ENCODE peak calls at places on chromosome 18, in six cellular contexts. One of them, this sample, is unnamed.

GRCh38 chr18:36580266-36580665 is 248.5 kb downstream of the TPGS2 start:
- DNase-seq in breast epithelium: peak; percentile 59
- DNase-seq in right lobe of liver: peak; percentile 28
- DNase-seq in spleen: no peak
- DNase-seq in body of pancreas: no peak
- DNase-seq in ovary: peak; percentile 42
- DNase-seq in this sample: no peak

GRCh38 chr18:57434536-57435494 is at the start of gene ONECUT2:
- DNase-seq in breast epithelium: peak; percentile 88
- DNase-seq in right lobe of liver: peak; percentile 99
- DNase-seq in spleen: peak; percentile 88
- DNase-seq in body of pancreas: peak; percentile 96
- DNase-seq in ovary: peak; percentile 84
- DNase-seq in this sample: peak; percentile 95

GRCh38 chr18:48990497-48991298 is 39.9 kb upstream of the SMAD7 start:
- DNase-seq in breast epithelium: no peak
- DNase-seq in right lobe of liver: no peak
- DNase-seq in spleen: no peak
- DNase-seq in body of pancreas: peak; percentile 20
- DNase-seq in ovary: no peak
- DNase-seq in this sample: no peak

GRCh38 chr18:415047-415446 is 85.5 kb downstream of the COLEC12 start:
- DNase-seq in breast epithelium: no peak
- DNase-seq in right lobe of liver: no peak
- DNase-seq in spleen: no peak
- DNase-seq in body of pancreas: no peak
- DNase-seq in ovary: no peak
- DNase-seq in this sample: no peak

GRCh38 chr18:56321470-56321869 is 316.9 kb downstream of the TXNL1 start:
- DNase-seq in breast epithelium: no peak
- DNase-seq in right lobe of liver: no peak
- DNase-seq in spleen: peak; percentile 78
- DNase-seq in body of pancreas: peak; percentile 26
- DNase-seq in ovary: peak; percentile 68
- DNase-seq in this sample: peak; percentile 31

GRCh38 chr18:3097082-3097481 is 84.1 kb upstream of the LPIN2 start:
- DNase-seq in breast epithelium: no peak
- DNase-seq in right lobe of liver: no peak
- DNase-seq in spleen: no peak
- DNase-seq in body of pancreas: no peak
- DNase-seq in ovary: no peak
- DNase-seq in this sample: no peak

GRCh38 chr18:76783786-76784484 is 38.4 kb upstream of the ZNF236 start:
- DNase-seq in breast epithelium: no peak
- DNase-seq in right lobe of liver: no peak
- DNase-seq in spleen: no peak
- DNase-seq in body of pancreas: no peak
- DNase-seq in ovary: no peak
- DNase-seq in this sample: no peak

GRCh38 chr18:10798727-10799435 is 273.1 kb downstream of the NAPG start:
- DNase-seq in breast epithelium: no peak
- DNase-seq in right lobe of liver: no peak
- DNase-seq in spleen: no peak
- DNase-seq in body of pancreas: peak; percentile 60
- DNase-seq in ovary: no peak
- DNase-seq in this sample: no peak

GRCh38 chr18:519019-519879 is 18.7 kb upstream of the COLEC12 start:
- DNase-seq in breast epithelium: no peak
- DNase-seq in right lobe of liver: no peak
- DNase-seq in spleen: no peak
- DNase-seq in body of pancreas: peak; percentile 41
- DNase-seq in ovary: peak; percentile 30
- DNase-seq in this sample: no peak

GRCh38 chr18:58892536-58892935 is 27.9 kb downstream of the ZNF532 start:
- DNase-seq in breast epithelium: no peak
- DNase-seq in right lobe of liver: no peak
- DNase-seq in spleen: no peak
- DNase-seq in body of pancreas: no peak
- DNase-seq in ovary: no peak
- DNase-seq in this sample: no peak

GRCh38 chr18:48024009-48024512 is 93.6 kb upstream of the SMAD2 start:
- DNase-seq in breast epithelium: no peak
- DNase-seq in right lobe of liver: no peak
- DNase-seq in spleen: no peak
- DNase-seq in body of pancreas: no peak
- DNase-seq in ovary: no peak
- DNase-seq in this sample: no peak

GRCh38 chr18:50192903-50193795 is 1.8 kb downstream of the MYO5B start:
- DNase-seq in breast epithelium: peak; percentile 28
- DNase-seq in right lobe of liver: no peak
- DNase-seq in spleen: no peak
- DNase-seq in body of pancreas: peak; percentile 24
- DNase-seq in ovary: no peak
- DNase-seq in this sample: peak; percentile 23

GRCh38 chr18:62037989-62038778 is 145.4 kb upstream of the RNF152 start:
- DNase-seq in breast epithelium: no peak
- DNase-seq in right lobe of liver: no peak
- DNase-seq in spleen: no peak
- DNase-seq in body of pancreas: no peak
- DNase-seq in ovary: no peak
- DNase-seq in this sample: no peak

GRCh38 chr18:11726556-11726955 is 37.5 kb downstream of the GNAL start:
- DNase-seq in breast epithelium: no peak
- DNase-seq in right lobe of liver: no peak
- DNase-seq in spleen: no peak
- DNase-seq in body of pancreas: no peak
- DNase-seq in ovary: no peak
- DNase-seq in this sample: no peak

GRCh38 chr18:63220903-63221302 is 98.7 kb downstream of the BCL2 start:
- DNase-seq in breast epithelium: no peak
- DNase-seq in right lobe of liver: no peak
- DNase-seq in spleen: no peak
- DNase-seq in body of pancreas: no peak
- DNase-seq in ovary: no peak
- DNase-seq in this sample: no peak

GRCh38 chr18:50038448-50038847 is 156.5 kb downstream of the MYO5B start:
- DNase-seq in breast epithelium: no peak
- DNase-seq in right lobe of liver: no peak
- DNase-seq in spleen: no peak
- DNase-seq in body of pancreas: no peak
- DNase-seq in ovary: no peak
- DNase-seq in this sample: no peak

GRCh38 chr18:70289351-70290330 is 796 bp downstream of the SOCS6 start:
- DNase-seq in breast epithelium: no peak
- DNase-seq in right lobe of liver: peak; percentile 60
- DNase-seq in spleen: no peak
- DNase-seq in body of pancreas: peak; percentile 20
- DNase-seq in ovary: peak; percentile 39
- DNase-seq in this sample: peak; percentile 49

GRCh38 chr18:42030586-42031182 is 75.7 kb downstream of the PIK3C3 start:
- DNase-seq in breast epithelium: no peak
- DNase-seq in right lobe of liver: no peak
- DNase-seq in spleen: no peak
- DNase-seq in body of pancreas: no peak
- DNase-seq in ovary: no peak
- DNase-seq in this sample: peak; percentile 40

GRCh38 chr18:12857215-12857924 is 26.7 kb downstream of the PTPN2 start:
- DNase-seq in breast epithelium: no peak
- DNase-seq in right lobe of liver: no peak
- DNase-seq in spleen: no peak
- DNase-seq in body of pancreas: no peak
- DNase-seq in ovary: no peak
- DNase-seq in this sample: no peak

GRCh38 chr18:12861637-12862036 is 22.4 kb downstream of the PTPN2 start:
- DNase-seq in breast epithelium: no peak
- DNase-seq in right lobe of liver: no peak
- DNase-seq in spleen: no peak
- DNase-seq in body of pancreas: no peak
- DNase-seq in ovary: no peak
- DNase-seq in this sample: no peak

GRCh38 chr18:12857991-12858544 is 26.0 kb downstream of the PTPN2 start:
- DNase-seq in breast epithelium: no peak
- DNase-seq in right lobe of liver: no peak
- DNase-seq in spleen: no peak
- DNase-seq in body of pancreas: no peak
- DNase-seq in ovary: no peak
- DNase-seq in this sample: no peak

GRCh38 chr18:12860530-12860929 is 23.5 kb downstream of the PTPN2 start:
- DNase-seq in breast epithelium: no peak
- DNase-seq in right lobe of liver: no peak
- DNase-seq in spleen: no peak
- DNase-seq in body of pancreas: no peak
- DNase-seq in ovary: no peak
- DNase-seq in this sample: no peak

DNA sequence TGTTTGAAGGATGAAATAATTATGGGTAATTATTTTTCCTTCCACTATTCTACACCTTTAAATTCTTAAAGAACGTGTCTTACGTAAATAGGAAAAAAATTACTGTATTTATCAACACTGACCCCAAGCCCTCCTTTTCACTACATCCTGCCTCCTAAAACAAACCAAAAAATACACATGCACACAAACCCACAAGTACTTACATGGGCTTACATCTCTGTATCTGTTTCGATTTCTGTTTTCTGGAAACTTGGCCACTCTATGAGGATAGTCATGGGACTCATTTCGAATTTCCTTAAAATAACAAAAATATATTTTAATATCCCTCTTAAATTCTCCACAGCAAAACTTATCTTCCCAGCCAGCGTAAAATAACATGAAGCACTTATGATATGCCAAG is 25.1 kb downstream of the PTPN2 start:
- DNase-seq in breast epithelium: no peak
- DNase-seq in right lobe of liver: no peak
- DNase-seq in spleen: no peak
- DNase-seq in body of pancreas: no peak
- DNase-seq in ovary: no peak
- DNase-seq in this sample: no peak
- H3K4me3 ChIP-seq in breast epithelium: no peak overlapping the region
- H3K4me3 ChIP-seq in right lobe of liver: no peak overlapping the region
- H3K4me3 ChIP-seq in spleen: no peak overlapping the region
- H3K4me3 ChIP-seq in body of pancreas: no peak overlapping the region
- H3K4me3 ChIP-seq in ovary: no peak overlapping the region
- H3K4me3 ChIP-seq in this sample: no peak overlapping the region

GRCh38 chr18:7629416-7629815 is 62.3 kb downstream of the PTPRM start:
- DNase-seq in breast epithelium: no peak
- DNase-seq in right lobe of liver: no peak
- DNase-seq in spleen: no peak
- DNase-seq in body of pancreas: no peak
- DNase-seq in ovary: no peak
- DNase-seq in this sample: no peak
- H3K27ac ChIP-seq in breast epithelium: no peak overlapping the region
- H3K27ac ChIP-seq in right lobe of liver: no peak overlapping the region
- H3K27ac ChIP-seq in spleen: no peak overlapping the region
- H3K27ac ChIP-seq in body of pancreas: no peak overlapping the region
- H3K27ac ChIP-seq in ovary: no peak overlapping the region
- H3K27ac ChIP-seq in this sample: no peak overlapping the region

DNA sequence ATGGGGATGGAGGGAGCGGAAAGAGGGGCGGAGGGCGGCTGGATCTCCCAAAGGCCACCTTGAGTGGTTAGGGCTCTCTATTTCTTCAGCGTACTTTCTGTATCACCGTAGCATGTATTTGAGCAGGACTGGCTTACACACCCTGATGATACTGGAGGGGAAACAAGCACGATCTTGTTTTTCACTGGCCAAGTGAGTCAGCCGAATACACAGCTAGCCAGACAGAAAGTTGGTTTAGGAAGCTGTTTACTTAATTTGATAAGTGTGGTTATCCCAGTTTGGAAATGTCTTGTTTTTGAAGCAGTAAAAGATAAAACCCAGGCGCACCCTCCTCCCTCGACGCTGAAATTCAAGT is 547 bp downstream of the RIOK3 start:
- DNase-seq in breast epithelium: no peak
- DNase-seq in right lobe of liver: no peak
- DNase-seq in spleen: no peak
- DNase-seq in body of pancreas: peak; percentile 45
- DNase-seq in ovary: no peak
- DNase-seq in this sample: no peak
- TF ChIP-seq POLR2A in breast epithelium: no peak
- TF ChIP-seq POLR2A in right lobe of liver: no peak
- TF ChIP-seq POLR2A in spleen: no peak
- TF ChIP-seq POLR2A in body of pancreas: no peak
- TF ChIP-seq POLR2A in ovary: no peak
- TF ChIP-seq POLR2A in this sample: no peak

DNA sequence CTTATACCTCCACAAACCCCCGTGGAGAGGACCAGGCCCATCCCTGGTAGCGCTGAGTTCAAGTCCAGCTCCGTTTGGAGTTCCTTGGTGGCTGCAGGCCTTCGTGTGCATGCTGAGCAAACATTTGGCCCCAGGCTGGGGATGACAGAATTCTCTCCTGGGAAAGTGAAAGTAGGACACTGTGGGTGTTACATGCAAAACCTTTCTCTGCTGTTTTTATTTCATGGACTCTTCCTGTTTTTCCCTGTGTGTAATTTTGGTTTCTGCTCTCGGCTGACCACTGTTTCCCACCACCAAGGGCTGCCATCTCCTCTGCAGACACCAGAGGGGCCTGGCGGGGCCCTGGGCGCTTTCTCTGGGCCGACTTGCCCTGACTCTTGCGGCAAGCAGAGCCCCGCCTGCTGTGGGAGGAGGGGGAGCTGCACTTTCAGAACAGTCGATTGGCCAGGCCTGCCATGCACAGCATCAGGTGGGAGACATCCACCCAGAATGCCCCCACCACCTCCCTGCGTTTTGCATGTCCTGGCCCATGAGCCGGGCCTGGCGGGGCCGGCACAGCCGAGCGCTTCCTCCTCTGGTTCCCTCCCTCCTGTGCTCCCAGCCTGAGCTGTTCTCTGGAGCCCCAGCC is 102.4 kb downstream of the CABLES1 start:
- DNase-seq in breast epithelium: peak; percentile 60
- DNase-seq in right lobe of liver: peak; percentile 77
- DNase-seq in spleen: peak; percentile 86
- DNase-seq in body of pancreas: peak; percentile 31
- DNase-seq in ovary: peak; percentile 63
- DNase-seq in this sample: peak; percentile 66
- H3K4me3 ChIP-seq in breast epithelium: peak overlapping the region; percentile 41
- H3K4me3 ChIP-seq in right lobe of liver: peak overlapping the region; percentile 11
- H3K4me3 ChIP-seq in spleen: peak overlapping the region; percentile 1
- H3K4me3 ChIP-seq in body of pancreas: no peak overlapping the region
- H3K4me3 ChIP-seq in ovary: peak overlapping the region; percentile 26
- H3K4me3 ChIP-seq in this sample: no peak overlapping the region

DNA sequence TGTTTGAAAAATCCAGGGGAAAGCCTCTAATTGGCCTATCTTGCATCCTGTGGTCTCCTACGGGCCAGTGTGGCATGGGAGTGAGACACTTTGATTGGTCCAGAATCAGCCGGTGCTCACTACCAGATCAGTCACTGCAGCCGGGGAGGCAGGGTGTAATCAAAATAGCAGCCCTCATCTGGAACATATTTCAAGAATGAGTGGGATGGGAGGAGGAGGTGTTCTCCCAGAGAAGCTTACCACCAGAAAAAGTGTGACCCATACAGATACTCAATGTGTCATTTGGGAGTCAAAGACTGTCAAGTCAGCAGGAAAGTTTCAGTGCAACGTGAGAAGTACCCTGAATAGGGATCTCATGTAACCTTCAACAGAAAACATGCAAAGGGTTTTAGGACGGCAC is 393.9 kb upstream of the SLC14A2 start:
- DNase-seq in breast epithelium: no peak
- DNase-seq in right lobe of liver: no peak
- DNase-seq in spleen: no peak
- DNase-seq in body of pancreas: no peak
- DNase-seq in ovary: no peak
- DNase-seq in this sample: no peak
- H3K27ac ChIP-seq in breast epithelium: no peak overlapping the region
- H3K27ac ChIP-seq in right lobe of liver: no peak overlapping the region
- H3K27ac ChIP-seq in spleen: no peak overlapping the region
- H3K27ac ChIP-seq in body of pancreas: no peak overlapping the region
- H3K27ac ChIP-seq in ovary: no peak overlapping the region
- H3K27ac ChIP-seq in this sample: no peak overlapping the region

This sample was measured in thyroid gland.